ENCODE peak calls at places on chromosomes 6 and 20, in five cellular contexts. W is WERI-Rb-1, N is pancreas, K is neuronal stem cell, H is tibial artery. G is an unnamed sample.
A peak's percentile ranks its signal among the peaks of the same experiment; 100 is the strongest.

GRCh38 chr6:162014069-162014811 is 713.3 kb downstream of the PRKN start:
- DNase-seq in H (no peak), W (no peak), K (no peak), N (no peak), G (no peak)

GRCh38 chr6:138162104-138162946 is 586 bp downstream of the ARFGEF3 start:
- DNase-seq in W (no peak), N (peak; percentile 79), H (no peak), K (no peak), G (no peak)

GRCh38 chr6:90610671-90611542 is 24.0 kb upstream of the MAP3K7 start:
- DNase-seq in W (peak; percentile 34), N (peak; percentile 77), K (peak; percentile 46), H (peak; percentile 23), G (peak; percentile 38)

GRCh38 chr6:112549749-112550148 is 202.6 kb downstream of the RFPL4B start:
- DNase-seq in H (no peak), K (no peak), W (no peak), N (no peak), G (no peak)

GRCh38 chr20:40771308-40771610 is 82.2 kb upstream of the MAFB start:
- DNase-seq in W (no peak), K (no peak), N (no peak), H (no peak), G (no peak)

GRCh38 chr6:101001012-101001411 is 119.9 kb upstream of the ASCC3 start:
- DNase-seq in H (no peak), W (no peak), K (no peak), N (no peak), G (no peak)

GRCh38 chr6:35044771-35045275 is 96.3 kb downstream of the TCP11 start:
- DNase-seq in H (peak; percentile 23), N (no peak), W (no peak), K (no peak), G (no peak)

GRCh38 chr6:47672816-47673215 is 25.6 kb upstream of the ADGRF4 start:
- DNase-seq in N (no peak), H (no peak), K (no peak), W (no peak), G (no peak)

GRCh38 chr6:148395583-148396101 is 53.0 kb downstream of the SASH1 start:
- DNase-seq in W (no peak), K (no peak), H (no peak), N (no peak), G (peak; percentile 52)

GRCh38 chr6:105112577-105112976 is 67.2 kb downstream of the POPDC3 start:
- DNase-seq in N (no peak), W (no peak), K (no peak), H (no peak), G (no peak)

GRCh38 chr20:4811661-4812181 is 90.0 kb downstream of the PRND start:
- DNase-seq in N (no peak), W (no peak), K (no peak), H (peak; percentile 76), G (peak; percentile 51)

GRCh38 chr6:11536795-11537194 is 754 bp upstream of the TMEM170B start:
- DNase-seq in K (peak; percentile 11), N (peak; percentile 43), W (peak; percentile 65), H (no peak), G (no peak)

GRCh38 chr6:87289571-87289970 is 32.8 kb upstream of the SMIM8 start:
- DNase-seq in H (no peak), K (no peak), N (no peak), W (no peak), G (no peak)

GRCh38 chr20:21714297-21715192 is 9.1 kb downstream of the PAX1 start:
- DNase-seq in K (no peak), N (peak; percentile 58), W (no peak), H (no peak), G (no peak)

GRCh38 chr6:24439858-24440539 is 37.3 kb downstream of the MRS2 start:
- DNase-seq in N (no peak), W (no peak), K (no peak), H (no peak), G (no peak)

GRCh38 chr6:167290786-167291622 is at the start of gene UNC93A:
- DNase-seq in W (no peak), N (no peak), K (no peak), H (no peak), G (no peak)

GRCh38 chr20:3209023-3209945 is at the start of gene ITPA:
- DNase-seq in K (peak; percentile 46), H (peak; percentile 32), W (peak; percentile 29), N (no peak), G (no peak)

GRCh38 chr6:140440223-140440810 is 1065.9 kb upstream of the CITED2 start:
- DNase-seq in W (no peak), H (no peak), N (no peak), K (no peak), G (no peak)

GRCh38 chr6:140441256-140441655 is 1066.8 kb upstream of the CITED2 start:
- DNase-seq in W (peak; percentile 46), H (peak; percentile 28), K (peak; percentile 48), N (no peak), G (no peak)

GRCh38 chr6:140446241-140446640 is 1071.8 kb upstream of the CITED2 start:
- DNase-seq in H (no peak), W (no peak), K (no peak), N (no peak), G (no peak)

GRCh38 chr6:140445474-140446004 is 1071.1 kb upstream of the CITED2 start:
- DNase-seq in H (no peak), K (no peak), W (no peak), N (no peak), G (no peak)
- H3K27ac ChIP-seq in H (no peak overlapping the region), K (no peak overlapping the region), W (no peak overlapping the region), N (no peak overlapping the region), G (no peak overlapping the region)

GRCh38 chr6:106981901-106982300 is 7.4 kb upstream of the CD24 start:
- DNase-seq in N (no peak), K (no peak), H (no peak), W (no peak), G (no peak)
- H3K27ac ChIP-seq in N (no peak overlapping the region), K (no peak overlapping the region), H (no peak overlapping the region), W (no peak overlapping the region), G (no peak overlapping the region)

GRCh38 chr6:6243846-6244245 is 76.6 kb downstream of the F13A1 start:
- DNase-seq in H (no peak), N (no peak), W (no peak), K (no peak), G (no peak)
- H3K27ac ChIP-seq in H (no peak overlapping the region), N (no peak overlapping the region), W (no peak overlapping the region), K (no peak overlapping the region), G (no peak overlapping the region)

DNA sequence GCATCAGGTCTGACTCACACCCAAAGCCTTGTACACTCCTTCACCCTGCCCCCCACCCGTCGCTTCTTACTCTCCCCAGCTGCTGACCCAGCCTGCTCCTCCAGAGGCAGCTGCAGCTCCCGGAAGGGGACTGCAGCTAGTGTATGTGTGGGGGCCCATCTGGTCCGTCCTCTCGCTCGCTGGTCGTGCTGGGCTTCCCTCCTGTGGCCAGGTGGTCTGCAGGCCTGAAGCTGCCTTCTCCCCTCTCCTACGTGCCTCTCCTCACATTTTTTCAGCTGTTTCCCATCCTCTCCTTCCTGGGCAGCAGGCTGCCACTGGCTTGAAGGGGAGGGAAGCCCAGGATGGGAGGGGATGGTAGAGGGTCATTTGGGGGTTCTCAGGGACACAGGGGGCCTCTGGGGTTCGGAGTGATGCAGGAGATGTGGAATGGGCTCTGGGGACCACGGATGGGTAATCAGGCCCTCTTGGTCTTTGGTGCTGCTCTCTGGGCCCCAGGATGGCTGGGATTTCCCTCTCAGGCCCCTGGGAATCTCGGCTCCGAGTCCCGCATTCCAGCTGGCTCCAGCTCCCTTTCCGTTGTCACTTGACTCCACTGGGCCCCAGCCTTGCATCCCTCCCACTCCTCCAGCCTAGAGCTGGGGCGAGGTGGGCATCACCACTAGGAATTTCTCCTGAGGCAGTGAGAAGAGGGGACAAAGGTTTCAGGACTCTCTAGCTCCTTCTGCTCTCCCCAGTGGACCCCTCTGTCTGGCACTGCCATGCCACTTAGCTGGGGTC is 2.1 kb upstream of the DDR1 start:
- DNase-seq in N (no peak), H (no peak), W (peak; percentile 78), K (peak; percentile 47), G (no peak)
- H3K27ac ChIP-seq in N (peak overlapping the region; percentile 79), H (peak overlapping the region; percentile 98), W (peak overlapping the region; percentile 84), K (peak overlapping the region; percentile 98), G (peak overlapping the region; percentile 91)

DNA sequence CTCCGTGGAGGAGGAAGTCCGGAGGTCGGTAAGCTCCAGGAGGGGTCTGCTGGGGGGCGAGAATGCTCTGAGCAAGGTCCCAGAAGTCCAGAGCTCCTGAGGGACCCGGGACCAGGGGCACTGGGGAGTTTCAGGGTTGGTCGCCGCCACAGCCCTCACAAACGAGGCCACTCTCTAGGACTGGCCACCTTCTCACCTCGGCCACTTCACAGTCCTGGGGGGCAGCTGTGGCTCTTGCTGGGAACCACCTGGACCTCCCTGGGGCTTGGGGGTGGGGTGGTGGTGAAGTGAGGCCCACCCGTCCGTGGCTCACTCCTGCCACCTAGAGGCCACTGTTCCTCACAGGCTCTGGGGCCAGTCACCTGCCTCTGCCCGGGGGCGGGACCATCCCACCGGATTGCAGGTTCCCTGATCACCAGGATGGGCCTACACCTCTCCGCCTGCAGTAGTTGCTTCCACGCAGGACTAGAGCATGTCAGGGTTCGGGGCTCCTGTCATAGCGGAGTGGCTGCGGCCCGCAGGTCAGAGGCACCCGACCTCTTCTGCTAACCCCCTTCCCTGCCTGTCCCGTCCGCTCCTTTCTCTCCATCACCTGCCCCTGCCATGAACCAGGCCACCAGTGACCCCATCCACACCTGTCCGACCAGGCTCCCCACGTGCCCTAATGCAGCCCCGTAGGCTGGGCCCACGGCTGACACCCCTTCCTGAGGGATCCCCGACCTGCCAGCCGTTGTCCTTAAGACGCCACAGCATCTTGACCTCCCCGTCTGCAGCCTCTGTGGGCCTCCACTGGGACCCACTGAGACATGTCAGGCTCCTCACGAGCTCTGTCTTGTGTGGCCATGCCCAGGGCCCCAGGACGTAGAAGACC is 5.1 kb upstream of the TCEA2 start:
- DNase-seq in W (peak; percentile 81), N (no peak), H (peak; percentile 57), K (no peak), G (peak; percentile 43)
- H3K27ac ChIP-seq in W (no peak overlapping the region), N (no peak overlapping the region), H (no peak overlapping the region), K (no peak overlapping the region), G (no peak overlapping the region)

GRCh38 chr6:106740287-106740686 is 110.9 kb downstream of the QRSL1 start:
- DNase-seq in N (no peak), H (no peak), W (no peak), K (no peak), G (no peak)
- H3K27ac ChIP-seq in N (peak overlapping the region; percentile 44), H (peak overlapping the region; percentile 31), W (no peak overlapping the region), K (no peak overlapping the region), G (no peak overlapping the region)

GRCh38 chr6:158850807-158851115 is 31.6 kb upstream of the EZR start:
- DNase-seq in N (no peak), H (no peak), W (no peak), K (no peak), G (no peak)
- H3K27ac ChIP-seq in N (no peak overlapping the region), H (no peak overlapping the region), W (no peak overlapping the region), K (no peak overlapping the region), G (no peak overlapping the region)

GRCh38 chr20:58405504-58406291 is 16.7 kb downstream of the VAPB start:
- DNase-seq in H (no peak), K (no peak), W (no peak), N (no peak), G (no peak)
- H3K27ac ChIP-seq in H (no peak overlapping the region), K (no peak overlapping the region), W (no peak overlapping the region), N (no peak overlapping the region), G (no peak overlapping the region)